ENCODE peak calls at places on chromosomes 7 and 10, in six cellular contexts. W is Ammon's horn; T is NCI-H1417; Z is stimulated activated CD4-positive, alpha-beta T cell treated with anti-CD3 and anti-CD28 coated beads, Interleukin-4, amount 100 ng/mL, for 1 hour; G is BJ; M is brain microvascular endothelial cell. I is an unnamed sample.
A peak's percentile ranks its signal among the peaks of the same experiment; 100 is the strongest.

GRCh38 chr10:63901228-63901627 is 380.0 kb downstream of the REEP3 start:
- DNase-seq in Z (no peak), G (no peak), M (no peak), T (no peak), W (no peak), I (no peak)

GRCh38 chr7:47488205-47488968 is 93.5 kb downstream of the TNS3 start:
- DNase-seq in T (no peak), Z (no peak), M (no peak), W (no peak), G (no peak), I (no peak)

GRCh38 chr10:62735464-62736188 is 68.9 kb upstream of the ADO start:
- DNase-seq in G (no peak), Z (no peak), M (peak; percentile 57), W (no peak), T (no peak), I (no peak)

GRCh38 chr7:157964521-157964920 is 623.1 kb downstream of the PTPRN2 start:
- DNase-seq in W (no peak), G (no peak), Z (no peak), T (no peak), M (no peak), I (no peak)

GRCh38 chr7:17298840-17299476 is 506 bp downstream of the AHR start:
- DNase-seq in M (no peak), Z (peak; percentile 63), W (peak; percentile 18), T (peak; percentile 83), G (no peak), I (peak; percentile 80)

GRCh38 chr10:93715345-93715744 is 13.0 kb upstream of the FRA10AC1 start:
- DNase-seq in Z (no peak), W (no peak), T (no peak), M (no peak), G (no peak), I (no peak)

GRCh38 chr10:104067525-104067924 is 18.2 kb downstream of the COL17A1 start:
- DNase-seq in G (no peak), W (no peak), T (no peak), Z (no peak), M (no peak), I (no peak)

GRCh38 chr10:124597677-124598165 is 136.1 kb downstream of the LHPP start:
- DNase-seq in Z (no peak), M (no peak), W (no peak), G (no peak), T (no peak), I (no peak)

GRCh38 chr10:70832852-70833542 is 17.2 kb downstream of the SGPL1 start:
- DNase-seq in Z (no peak), M (peak; percentile 83), W (no peak), T (no peak), G (peak; percentile 83), I (no peak)

GRCh38 chr7:3648276-3648675 is 347.2 kb downstream of the SDK1 start:
- DNase-seq in M (no peak), W (no peak), T (no peak), Z (no peak), G (no peak), I (no peak)

GRCh38 chr7:48109848-48110663 is 21.0 kb downstream of the UPP1 start:
- DNase-seq in W (peak; percentile 78), Z (peak; percentile 89), M (peak; percentile 44), G (no peak), T (peak; percentile 47), I (peak; percentile 98)

GRCh38 chr7:121016976-121017375 is 28.5 kb downstream of the CPED1 start:
- DNase-seq in M (peak; percentile 62), Z (no peak), T (no peak), W (no peak), G (peak; percentile 37), I (no peak)

GRCh38 chr7:111750168-111750715 is 187.9 kb upstream of the IMMP2L start:
- DNase-seq in G (no peak), W (no peak), T (no peak), Z (no peak), M (no peak), I (no peak)

GRCh38 chr7:76262683-76263402 is 39.6 kb upstream of the HSPB1 start:
- DNase-seq in W (peak; percentile 75), M (peak; percentile 52), T (peak; percentile 52), G (no peak), Z (no peak), I (no peak)

GRCh38 chr7:44538798-44539668 is 2.1 kb downstream of the NPC1L1 start:
- DNase-seq in Z (no peak), M (no peak), W (no peak), T (no peak), G (no peak), I (no peak)

GRCh38 chr10:133568287-133568614 is 2.9 kb upstream of the SYCE1 start:
- DNase-seq in Z (no peak), W (no peak), G (no peak), M (no peak), T (no peak), I (no peak)

GRCh38 chr10:46525177-46525823 is 31.2 kb downstream of the GPRIN2 start:
- DNase-seq in T (no peak), Z (no peak), G (peak; percentile 51), W (no peak), M (peak; percentile 92), I (peak; percentile 41)

GRCh38 chr7:840001-840600 is 7.8 kb downstream of the SUN1 start:
- DNase-seq in G (no peak), W (no peak), T (no peak), Z (no peak), M (no peak), I (no peak)

GRCh38 chr10:110708776-110709443 is 64.8 kb downstream of the RBM20 start:
- DNase-seq in G (no peak), W (no peak), Z (no peak), T (no peak), M (no peak), I (no peak)

GRCh38 chr10:91680521-91680920 is 47.6 kb upstream of the PPP1R3C start:
- DNase-seq in G (no peak), M (no peak), T (no peak), Z (no peak), W (no peak), I (no peak)

GRCh38 chr10:13891542-13892431 is 305.0 kb downstream of the PRPF18 start:
- DNase-seq in G (no peak), Z (peak; percentile 18), W (no peak), T (peak; percentile 42), M (no peak), I (peak; percentile 54)

GRCh38 chr10:36662571-36662970 is 462.8 kb upstream of the ANKRD30A start:
- DNase-seq in G (no peak), M (no peak), W (no peak), Z (no peak), T (no peak), I (no peak)

GRCh38 chr7:135620980-135621850 is 41.1 kb upstream of the STMP1 start:
- DNase-seq in Z (no peak), G (peak; percentile 65), M (peak; percentile 89), W (peak; percentile 73), T (peak; percentile 68), I (no peak)

GRCh38 chr10:79331226-79331625 is 16.0 kb upstream of the PPIF start:
- DNase-seq in Z (no peak), G (no peak), W (no peak), M (no peak), T (no peak), I (no peak)

GRCh38 chr10:31669367-31669766 is 259.3 kb downstream of the ARHGAP12 start:
- DNase-seq in W (peak; percentile 80), Z (no peak), G (no peak), M (no peak), T (no peak), I (no peak)

GRCh38 chr7:93551063-93551895 is 23.2 kb downstream of the CALCR start:
- DNase-seq in Z (no peak), G (no peak), M (peak; percentile 37), W (peak; percentile 25), T (no peak), I (no peak)

GRCh38 chr10:35379226-35380137 is 43.2 kb downstream of the CCNY start:
- DNase-seq in G (no peak), Z (no peak), W (peak; percentile 78), T (no peak), M (peak; percentile 90), I (no peak)

GRCh38 chr7:85750454-85750949 is 563.6 kb upstream of the SEMA3D start:
- DNase-seq in G (no peak), W (no peak), M (peak; percentile 35), T (no peak), Z (no peak), I (no peak)

GRCh38 chr7:29017666-29018065 is 59.5 kb upstream of the TRIL start:
- DNase-seq in G (no peak), T (no peak), Z (no peak), W (no peak), M (peak; percentile 64), I (no peak)

GRCh38 chr10:115953203-115953602 is 319.8 kb downstream of the GFRA1 start:
- DNase-seq in Z (no peak), T (no peak), M (no peak), W (no peak), G (no peak), I (no peak)

GRCh38 chr10:24873281-24873683 is 79.1 kb downstream of the PRTFDC1 start:
- DNase-seq in W (peak; percentile 66), Z (no peak), T (no peak), G (peak; percentile 90), M (peak; percentile 96), I (no peak)

GRCh38 chr10:62264702-62265436 is 3.8 kb downstream of the RTKN2 start:
- DNase-seq in Z (no peak), T (peak; percentile 25), G (peak; percentile 76), M (peak; percentile 86), W (peak; percentile 33), I (no peak)

GRCh38 chr7:133652547-133652946 is 399.7 kb downstream of the EXOC4 start:
- DNase-seq in W (no peak), T (no peak), Z (no peak), M (no peak), G (no peak), I (no peak)